ENCODE peak calls at places on chromosomes 3 and 15, in eight cellular contexts. P, C, U, Q, Y, S, G and H are unnamed samples.
A peak's percentile ranks its signal among the peaks of the same experiment; 100 is the strongest.

GRCh38 chr15:100879461-100880138 is at the start of gene ALDH1A3:
- DNase-seq in P (peak; percentile 80), Y (no peak), C (no peak), Q (peak; percentile 47), S (no peak), U (no peak), G (peak; percentile 93), H (no peak)

GRCh38 chr3:128419311-128419710 is 47.4 kb downstream of the DNAJB8 start:
- DNase-seq in Y (no peak), Q (no peak), P (no peak), U (no peak), S (no peak), G (no peak), C (no peak), H (no peak)

GRCh38 chr3:139559541-139559940 is 20.0 kb upstream of the RBP1 start:
- DNase-seq in P (no peak), U (peak; percentile 9), Y (no peak), Q (no peak), S (no peak), G (peak; percentile 85), C (no peak), H (no peak)

GRCh38 chr3:63043631-63044030 is 168.4 kb upstream of the CADPS start:
- DNase-seq in Y (no peak), Q (no peak), G (peak; percentile 2), C (no peak), P (no peak), U (peak; percentile 56), S (no peak), H (no peak)

GRCh38 chr3:169477790-169478189 is 185.7 kb downstream of the MECOM start:
- DNase-seq in Q (no peak), S (no peak), C (no peak), P (no peak), U (no peak), Y (no peak), G (no peak), H (no peak)

GRCh38 chr3:142958707-142959106 is 4.8 kb downstream of the PAQR9 start:
- DNase-seq in U (peak; percentile 54), S (no peak), G (peak; percentile 88), Q (no peak), Y (no peak), P (no peak), C (no peak), H (no peak)

GRCh38 chr3:172224560-172225214 is 185.3 kb downstream of the FNDC3B start:
- DNase-seq in G (no peak), U (no peak), P (no peak), Q (no peak), Y (no peak), S (no peak), C (no peak), H (no peak)

GRCh38 chr3:50450135-50450911 is 53.1 kb downstream of the CACNA2D2 start:
- DNase-seq in G (no peak), S (no peak), Q (peak; percentile 56), Y (peak; percentile 87), P (peak; percentile 52), U (peak; percentile 69), C (no peak), H (no peak)

GRCh38 chr15:22980189-22981136 is at the start of gene CYFIP1:
- DNase-seq in Q (peak; percentile 90), Y (peak; percentile 82), S (peak; percentile 86), C (peak; percentile 63), U (peak; percentile 80), G (peak; percentile 91), P (peak; percentile 91), H (peak; percentile 93)

GRCh38 chr3:184526158-184526483 is 35.5 kb upstream of the EPHB3 start:
- DNase-seq in S (no peak), C (no peak), G (no peak), P (no peak), Y (no peak), Q (no peak), U (peak; percentile 19), H (no peak)

GRCh38 chr15:83358972-83359564 is 74.6 kb upstream of the BNC1 start:
- DNase-seq in S (no peak), P (no peak), Y (no peak), C (no peak), Q (no peak), U (no peak), G (no peak), H (no peak)

GRCh38 chr3:186361612-186362408 is at the start of gene DGKG:
- DNase-seq in P (peak; percentile 9), G (peak; percentile 29), Q (peak; percentile 72), U (no peak), C (no peak), Y (peak; percentile 58), S (peak; percentile 72), H (peak; percentile 83)

GRCh38 chr3:127003175-127003555 is 20.2 kb downstream of the PLXNA1 start:
- DNase-seq in Q (no peak), C (no peak), U (no peak), P (no peak), S (no peak), Y (no peak), G (no peak), H (no peak)

GRCh38 chr3:48039487-48040190 is 23.4 kb upstream of the MAP4 start:
- DNase-seq in G (peak; percentile 66), C (no peak), P (peak; percentile 54), U (peak; percentile 75), Q (no peak), S (no peak), Y (no peak), H (no peak)

GRCh38 chr3:42701371-42702065 is 1.1 kb downstream of the HHATL start:
- DNase-seq in C (peak; percentile 70), Y (peak; percentile 68), U (no peak), P (peak; percentile 49), S (peak; percentile 92), Q (peak; percentile 82), G (peak; percentile 49), H (peak; percentile 85)

GRCh38 chr15:29736012-29736744 is 86.1 kb downstream of the TJP1 start:
- DNase-seq in G (no peak), C (no peak), S (no peak), U (no peak), Q (no peak), Y (no peak), P (no peak), H (no peak)

GRCh38 chr3:41701196-41701698 is 260.7 kb downstream of the ULK4 start:
- DNase-seq in U (peak; percentile 52), Q (no peak), Y (no peak), C (no peak), G (no peak), S (no peak), P (no peak), H (no peak)

GRCh38 chr15:55494927-55495326 is 13.1 kb downstream of the DNAAF4 start:
- DNase-seq in P (no peak), U (no peak), S (no peak), G (no peak), Y (no peak), Q (no peak), C (no peak), H (no peak)

GRCh38 chr15:81303241-81304225 is 20.4 kb downstream of the STARD5 start:
- DNase-seq in Q (no peak), G (no peak), C (no peak), S (peak; percentile 60), Y (no peak), P (peak; percentile 32), U (no peak), H (no peak)

GRCh38 chr3:113274425-113274824 is 63.1 kb downstream of the BOC start:
- DNase-seq in G (no peak), C (no peak), Q (no peak), S (no peak), U (no peak), P (no peak), Y (no peak), H (no peak)

GRCh38 chr15:100968043-100968966 is 49.1 kb downstream of the LRRK1 start:
- DNase-seq in U (peak; percentile 59), Y (no peak), S (no peak), P (peak; percentile 71), C (no peak), Q (no peak), G (peak; percentile 53), H (no peak)

GRCh38 chr15:76342382-76343201 is 6.0 kb downstream of the ISL2 start:
- DNase-seq in U (no peak), Y (no peak), Q (no peak), S (peak; percentile 87), G (no peak), C (peak; percentile 12), P (no peak), H (no peak)

GRCh38 chr3:31610700-31611275 is 78.1 kb downstream of the STT3B start:
- DNase-seq in C (no peak), Y (no peak), U (peak; percentile 53), Q (no peak), S (no peak), P (peak; percentile 63), G (peak; percentile 77), H (no peak)

GRCh38 chr3:118714800-118715199 is 319.8 kb downstream of the IGSF11 start:
- DNase-seq in G (no peak), S (no peak), Q (no peak), C (no peak), P (no peak), U (no peak), Y (no peak), H (no peak)

GRCh38 chr3:170499562-170500156 is 81.0 kb downstream of the CLDN11 start:
- DNase-seq in U (peak; percentile 85), S (no peak), Y (no peak), Q (no peak), G (peak; percentile 60), P (peak; percentile 84), C (peak; percentile 8), H (no peak)
- TF ChIP-seq CTCF in U (peak; percentile 92), S (peak; percentile 76), Y (no peak), Q (peak; percentile 44), G (peak; percentile 76), P (peak; percentile 87), C (peak; percentile 58), H (peak; percentile 60)

GRCh38 chr15:40567111-40567510 is 2.0 kb upstream of the RPUSD2 start:
- DNase-seq in P (peak; percentile 16), G (peak; percentile 29), U (no peak), Q (no peak), C (no peak), S (peak; percentile 51), Y (no peak), H (no peak)
- TF ChIP-seq CTCF in P (peak; percentile 39), G (peak; percentile 51), U (no peak), Q (peak; percentile 13), C (peak; percentile 24), S (peak; percentile 18), Y (no peak), H (peak; percentile 20)

GRCh38 chr3:27105904-27106303 is 263.3 kb downstream of the NEK10 start:
- DNase-seq in C (peak; percentile 3), U (no peak), S (peak; percentile 54), Y (no peak), G (peak; percentile 29), Q (no peak), P (no peak), H (no peak)
- TF ChIP-seq CTCF in C (peak; percentile 45), U (no peak), S (peak; percentile 17), Y (no peak), G (peak; percentile 48), Q (no peak), P (peak; percentile 8), H (no peak)

DNA sequence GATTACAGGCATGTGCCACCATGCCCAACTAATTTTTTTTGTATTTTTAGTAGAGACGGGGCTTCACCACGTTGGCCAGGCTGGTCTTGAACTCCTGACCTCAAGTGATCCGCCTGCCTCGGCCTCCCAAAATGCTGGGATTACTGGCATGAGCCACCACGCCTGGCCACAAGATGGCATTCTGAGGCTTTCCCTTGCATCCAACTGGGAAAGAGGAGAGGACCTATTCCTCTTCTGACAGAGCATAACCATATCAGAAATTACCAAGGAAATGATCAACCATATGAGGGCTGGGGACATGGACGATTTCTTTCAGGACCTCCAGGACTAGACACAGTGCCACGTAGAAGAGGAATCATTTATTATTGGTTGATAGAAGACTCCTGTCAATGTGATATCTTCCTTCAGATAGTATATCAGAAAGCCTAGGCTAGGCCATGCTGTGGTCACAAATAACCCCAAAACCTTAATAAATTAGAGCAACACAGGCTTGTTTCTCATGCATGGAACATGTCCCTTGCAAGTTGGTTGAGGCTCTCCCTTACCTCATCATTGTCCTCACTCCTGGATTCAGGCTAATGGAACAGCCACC is 372.3 kb upstream of the IL12A start:
- DNase-seq in P (peak; percentile 64), Q (peak; percentile 36), C (no peak), S (peak; percentile 61), Y (no peak), U (peak; percentile 60), G (peak; percentile 78), H (peak; percentile 87)
- TF ChIP-seq CTCF in P (peak; percentile 61), Q (peak; percentile 57), C (peak; percentile 60), S (peak; percentile 54), Y (peak; percentile 47), U (peak; percentile 61), G (peak; percentile 70), H (peak; percentile 92)